ENCODE peak calls at places on chromosome 19, in nine cellular contexts. T is adrenal gland, W is tibial artery, J is esophagus muscularis mucosa, Q is HCT116, C is tibial nerve, M is ovary, L is PC-9, N is lower lobe of right lung. O is an unnamed sample.

GRCh38 chr19:39155741-39156140 is 30.2 kb downstream of the PAK4 start:
- DNase-seq in T (no peak), W (no peak), J (no peak), Q (no peak), C (no peak), M (no peak), L (no peak), N (no peak), O (no peak)

GRCh38 chr19:56838930-56839664 is 1.4 kb downstream of the PEG3 start:
- DNase-seq in T (peak), W (peak), J (peak), Q (no peak), C (peak), M (peak), L (no peak), N (peak), O (peak)

GRCh38 chr19:35909684-35910035 is 1.6 kb upstream of the TYROBP start:
- DNase-seq in T (no peak), W (no peak), J (no peak), Q (no peak), C (no peak), M (no peak), L (no peak), N (no peak), O (no peak)

GRCh38 chr19:31261019-31261595 is 88.1 kb downstream of the TSHZ3 start:
- DNase-seq in T (no peak), W (peak), J (peak), Q (no peak), C (no peak), M (no peak), L (no peak), N (no peak), O (no peak)

GRCh38 chr19:4493104-4493928 is 21.2 kb downstream of the HDGFL2 start:
- DNase-seq in T (no peak), W (no peak), J (no peak), Q (no peak), C (no peak), M (no peak), L (no peak), N (no peak), O (no peak)

GRCh38 chr19:9934132-9934950 is 2.0 kb downstream of the OLFM2 start:
- DNase-seq in T (peak), W (peak), J (no peak), Q (peak), C (peak), M (peak), L (peak), N (peak), O (no peak)

GRCh38 chr19:19385900-19386339 is 19.6 kb upstream of the GATAD2A start:
- DNase-seq in T (peak), W (no peak), J (no peak), Q (no peak), C (no peak), M (peak), L (no peak), N (peak), O (no peak)

GRCh38 chr19:47598407-47599349 is 10.3 kb upstream of the BICRA start:
- DNase-seq in T (peak), W (peak), J (peak), Q (peak), C (peak), M (peak), L (peak), N (no peak), O (no peak)

GRCh38 chr19:18590273-18591272 is 2.0 kb downstream of the REX1BD start:
- DNase-seq in T (no peak), W (peak), J (no peak), Q (peak), C (peak), M (peak), L (no peak), N (no peak), O (peak)

GRCh38 chr19:48396010-48396870 is 2.8 kb downstream of the GRIN2D start:
- DNase-seq in T (no peak), W (no peak), J (no peak), Q (no peak), C (no peak), M (no peak), L (no peak), N (no peak), O (no peak)

GRCh38 chr19:6906559-6906958 is 19.2 kb downstream of the ADGRE1 start:
- DNase-seq in T (no peak), W (no peak), J (no peak), Q (no peak), C (no peak), M (no peak), L (no peak), N (no peak), O (no peak)

GRCh38 chr19:13788991-13789390 is 6.3 kb upstream of the ZSWIM4 start:
- DNase-seq in T (no peak), W (peak), J (no peak), Q (no peak), C (no peak), M (no peak), L (no peak), N (peak), O (no peak)
- H3K27ac ChIP-seq in T (peak), W (peak), J (peak), Q (no peak), C (peak), M (no peak), L (peak), N (peak), O (no peak)

DNA sequence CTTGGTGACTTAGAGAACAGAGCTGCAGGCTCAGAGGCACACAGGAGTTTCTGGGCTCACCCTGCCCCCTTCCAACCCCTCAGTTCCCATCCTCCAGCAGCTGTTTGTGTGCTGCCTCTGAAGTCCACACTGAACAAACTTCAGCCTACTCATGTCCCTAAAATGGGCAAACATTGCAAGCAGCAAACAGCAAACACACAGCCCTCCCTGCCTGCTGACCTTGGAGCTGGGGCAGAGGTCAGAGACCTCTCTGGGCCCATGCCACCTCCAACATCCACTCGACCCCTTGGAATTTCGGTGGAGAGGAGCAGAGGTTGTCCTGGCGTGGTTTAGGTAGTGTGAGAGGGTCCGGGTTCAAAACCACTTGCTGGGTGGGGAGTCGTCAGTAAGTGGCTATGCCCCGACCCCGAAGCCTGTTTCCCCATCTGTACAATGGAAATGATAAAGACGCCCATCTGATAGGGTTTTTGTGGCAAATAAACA is 9.9 kb downstream of the APOC1 start:
- DNase-seq in T (no peak), W (no peak), J (no peak), Q (no peak), C (no peak), M (no peak), L (no peak), N (no peak), O (no peak)
- H3K27ac ChIP-seq in T (peak), W (no peak), J (no peak), Q (no peak), C (peak), M (no peak), L (no peak), N (no peak), O (peak)

DNA sequence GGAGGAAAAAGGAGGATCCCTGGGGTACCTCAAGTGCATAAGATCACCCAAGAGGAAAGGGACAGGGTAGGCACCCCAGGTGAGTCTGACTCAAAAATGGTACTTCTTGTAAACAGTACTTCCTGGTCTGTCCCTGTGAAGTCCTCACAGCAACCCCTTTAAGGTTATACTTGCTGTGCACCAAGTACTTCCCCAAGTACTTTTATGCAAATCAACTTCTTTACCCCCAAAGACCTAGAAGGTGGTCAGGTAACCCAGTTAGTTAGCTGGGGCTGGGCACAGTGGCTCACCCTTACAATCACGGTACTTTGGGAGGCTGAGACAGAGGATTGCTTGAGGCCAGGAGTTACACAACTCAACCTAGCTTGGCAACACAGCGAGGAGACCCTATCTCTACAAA is 2.5 kb downstream of the CALR start:
- DNase-seq in T (no peak), W (no peak), J (no peak), Q (no peak), C (no peak), M (no peak), L (no peak), N (no peak), O (no peak)
- H3K27ac ChIP-seq in T (peak), W (no peak), J (peak), Q (peak), C (no peak), M (no peak), L (no peak), N (no peak), O (no peak)

GRCh38 chr19:16315825-16316505 is 8.7 kb upstream of the KLF2 start:
- DNase-seq in T (peak), W (peak), J (no peak), Q (no peak), C (peak), M (peak), L (no peak), N (peak), O (no peak)
- H3K27ac ChIP-seq in T (peak), W (peak), J (peak), Q (no peak), C (peak), M (peak), L (no peak), N (peak), O (peak)

DNA sequence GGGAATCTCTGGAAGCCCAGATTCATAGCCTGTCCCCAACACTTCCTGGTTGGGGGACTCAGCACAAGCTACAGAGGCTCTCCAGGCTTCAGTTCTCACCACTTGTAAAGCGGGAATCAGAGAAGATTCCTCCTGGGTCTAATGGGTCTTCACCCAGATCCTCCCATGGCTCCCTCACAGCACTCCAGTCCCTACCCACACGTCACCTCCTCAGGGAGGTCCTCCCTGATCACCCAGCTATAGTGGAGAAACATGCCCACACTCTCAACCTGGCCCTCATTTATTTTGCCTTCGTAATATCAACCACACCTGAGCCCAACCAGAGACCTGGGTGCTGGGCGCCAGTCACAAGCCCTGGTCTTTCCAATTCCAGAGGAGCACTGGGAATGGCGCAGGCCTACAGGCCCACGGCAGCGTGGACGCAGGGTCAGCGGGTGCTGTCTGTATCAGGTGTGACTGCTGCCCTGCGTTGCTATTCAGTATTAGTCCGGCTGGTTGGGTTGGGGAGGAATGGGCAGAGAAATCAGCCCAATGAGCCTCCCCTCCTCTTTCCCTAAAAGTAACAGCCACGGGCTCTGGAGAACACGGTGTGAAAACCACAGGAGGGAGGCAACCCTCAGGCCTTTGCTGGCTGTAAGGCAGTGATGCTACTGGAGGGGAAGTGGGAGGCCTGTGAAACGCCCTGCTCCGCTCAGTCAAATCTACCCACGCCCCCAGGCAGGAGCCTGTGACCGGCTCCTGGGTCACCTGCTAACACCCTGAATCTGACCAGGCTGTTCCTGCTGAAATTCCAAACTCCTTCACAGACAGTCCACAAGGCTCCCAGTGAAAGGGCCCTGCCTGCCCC is 5.2 kb downstream of the AKT2 start:
- DNase-seq in T (no peak), W (no peak), J (no peak), Q (no peak), C (no peak), M (no peak), L (no peak), N (peak), O (no peak)
- H3K27ac ChIP-seq in T (peak), W (peak), J (peak), Q (no peak), C (peak), M (peak), L (no peak), N (peak), O (no peak)